ENCODE peak calls at places on chromosomes 4 and X, in six cellular contexts. One of them, this sample, is unnamed. For H3K36me3, the result is how much of the 10 kb centered on the place peaks cover.

GRCh38 chr4:78512357-78512920 is 39.1 kb upstream of the ANXA3 start:
- DNase-seq in HCT116: no peak
- DNase-seq in GM12878: no peak
- DNase-seq in K562: no peak
- DNase-seq in HepG2: peak
- DNase-seq in H1: no peak
- DNase-seq in this sample: no peak

GRCh38 chr4:169945636-169946035 is 80.6 kb downstream of the MFAP3L start:
- DNase-seq in HCT116: no peak
- DNase-seq in GM12878: no peak
- DNase-seq in K562: no peak
- DNase-seq in HepG2: no peak
- DNase-seq in H1: no peak
- DNase-seq in this sample: no peak

GRCh38 chrX:110853610-110854009 is 58.0 kb upstream of the CHRDL1 start:
- DNase-seq in HCT116: no peak
- DNase-seq in GM12878: no peak
- DNase-seq in K562: peak
- DNase-seq in HepG2: no peak
- DNase-seq in H1: no peak
- DNase-seq in this sample: no peak

GRCh38 chrX:49106930-49107329 is 16.6 kb downstream of the GPKOW start:
- DNase-seq in HCT116: no peak
- DNase-seq in GM12878: no peak
- DNase-seq in K562: peak
- DNase-seq in HepG2: peak
- DNase-seq in H1: no peak
- DNase-seq in this sample: no peak

GRCh38 chrX:37315511-37316248 is 33.5 kb upstream of the PRRG1 start:
- DNase-seq in HCT116: no peak
- DNase-seq in GM12878: no peak
- DNase-seq in K562: no peak
- DNase-seq in HepG2: peak
- DNase-seq in H1: no peak
- DNase-seq in this sample: no peak

GRCh38 chr4:47839259-47839658 is 1.4 kb upstream of the CORIN start:
- DNase-seq in HCT116: no peak
- DNase-seq in GM12878: peak
- DNase-seq in K562: no peak
- DNase-seq in HepG2: no peak
- DNase-seq in H1: no peak
- DNase-seq in this sample: no peak

GRCh38 chrX:135185795-135186443 is 14.7 kb upstream of the CT55 start:
- DNase-seq in HCT116: peak
- DNase-seq in GM12878: peak
- DNase-seq in K562: peak
- DNase-seq in HepG2: peak
- DNase-seq in H1: peak
- DNase-seq in this sample: peak

GRCh38 chrX:110320588-110320987 is 2.7 kb upstream of the AMMECR1 start:
- DNase-seq in HCT116: no peak
- DNase-seq in GM12878: no peak
- DNase-seq in K562: no peak
- DNase-seq in HepG2: no peak
- DNase-seq in H1: no peak
- DNase-seq in this sample: no peak

GRCh38 chrX:39238017-39238416 is 436.8 kb downstream of the MID1IP1 start:
- DNase-seq in HCT116: no peak
- DNase-seq in GM12878: no peak
- DNase-seq in K562: no peak
- DNase-seq in HepG2: no peak
- DNase-seq in H1: no peak
- DNase-seq in this sample: no peak

GRCh38 chrX:132716006-132716405 is 227.2 kb upstream of the MBNL3 start:
- DNase-seq in HCT116: no peak
- DNase-seq in GM12878: no peak
- DNase-seq in K562: peak
- DNase-seq in HepG2: no peak
- DNase-seq in H1: no peak
- DNase-seq in this sample: no peak

GRCh38 chr4:179625391-179625790 is 2183.2 kb upstream of the AGA start:
- DNase-seq in HCT116: no peak
- DNase-seq in GM12878: no peak
- DNase-seq in K562: no peak
- DNase-seq in HepG2: no peak
- DNase-seq in H1: no peak
- DNase-seq in this sample: no peak

GRCh38 chrX:67692246-67692645 is 148.4 kb downstream of the AR start:
- DNase-seq in HCT116: no peak
- DNase-seq in GM12878: no peak
- DNase-seq in K562: no peak
- DNase-seq in HepG2: no peak
- DNase-seq in H1: no peak
- DNase-seq in this sample: no peak

GRCh38 chr4:56630876-56631666 is 50.0 kb downstream of the HOPX start:
- DNase-seq in HCT116: no peak
- DNase-seq in GM12878: no peak
- DNase-seq in K562: no peak
- DNase-seq in HepG2: no peak
- DNase-seq in H1: no peak
- DNase-seq in this sample: no peak

GRCh38 chr4:7973545-7973981 is 33.9 kb upstream of the AFAP1 start:
- DNase-seq in HCT116: no peak
- DNase-seq in GM12878: no peak
- DNase-seq in K562: no peak
- DNase-seq in HepG2: no peak
- DNase-seq in H1: no peak
- DNase-seq in this sample: no peak

GRCh38 chr4:81758865-81759264 is 287.2 kb upstream of the RASGEF1B start:
- DNase-seq in HCT116: no peak
- DNase-seq in GM12878: no peak
- DNase-seq in K562: no peak
- DNase-seq in HepG2: no peak
- DNase-seq in H1: no peak
- DNase-seq in this sample: no peak

GRCh38 chr4:118177121-118177520 is 142.8 kb downstream of the NDST3 start:
- DNase-seq in HCT116: no peak
- DNase-seq in GM12878: no peak
- DNase-seq in K562: no peak
- DNase-seq in HepG2: no peak
- DNase-seq in H1: no peak
- DNase-seq in this sample: no peak

GRCh38 chrX:111467896-111468295 is 43.5 kb upstream of the SERTM2 start:
- DNase-seq in HCT116: no peak
- DNase-seq in GM12878: no peak
- DNase-seq in K562: no peak
- DNase-seq in HepG2: no peak
- DNase-seq in H1: no peak
- DNase-seq in this sample: no peak

GRCh38 chrX:129529685-129530281 is 6.5 kb upstream of the SMARCA1 start:
- DNase-seq in HCT116: no peak
- DNase-seq in GM12878: no peak
- DNase-seq in K562: no peak
- DNase-seq in HepG2: no peak
- DNase-seq in H1: no peak
- DNase-seq in this sample: no peak

GRCh38 chr4:106909776-106910175 is 126.3 kb downstream of the DKK2 start:
- DNase-seq in HCT116: no peak
- DNase-seq in GM12878: no peak
- DNase-seq in K562: no peak
- DNase-seq in HepG2: no peak
- DNase-seq in H1: no peak
- DNase-seq in this sample: no peak

DNA sequence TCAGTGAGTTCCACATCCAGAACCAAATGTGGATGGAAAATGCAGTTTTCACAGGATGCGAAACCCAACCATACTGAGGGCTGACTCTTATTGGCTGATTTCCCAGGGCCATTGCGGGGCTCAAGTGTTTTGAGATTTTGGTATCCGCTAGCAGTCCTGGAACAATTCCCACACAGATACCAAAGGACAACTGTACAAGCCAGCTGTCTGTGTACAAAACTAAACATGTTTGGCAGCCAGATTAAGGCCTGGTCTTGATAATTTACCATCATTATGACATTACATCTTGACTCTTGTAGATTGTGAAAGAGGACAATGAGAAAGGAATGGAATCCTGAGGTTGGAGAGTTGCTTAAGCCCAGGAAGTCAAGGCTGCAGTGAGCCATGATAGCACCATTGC is 121.9 kb downstream of the DKK2 start:
- DNase-seq in HCT116: no peak
- DNase-seq in GM12878: no peak
- DNase-seq in K562: no peak
- DNase-seq in HepG2: no peak
- DNase-seq in H1: no peak
- DNase-seq in this sample: no peak
- TF ChIP-seq ZNF274 in HCT116: no peak
- TF ChIP-seq ZNF274 in GM12878: no peak
- TF ChIP-seq ZNF274 in K562: no peak
- TF ChIP-seq ZNF274 in HepG2: no peak
- TF ChIP-seq ZNF274 in H1: no peak
- TF ChIP-seq ZNF274 in this sample: no peak

DNA sequence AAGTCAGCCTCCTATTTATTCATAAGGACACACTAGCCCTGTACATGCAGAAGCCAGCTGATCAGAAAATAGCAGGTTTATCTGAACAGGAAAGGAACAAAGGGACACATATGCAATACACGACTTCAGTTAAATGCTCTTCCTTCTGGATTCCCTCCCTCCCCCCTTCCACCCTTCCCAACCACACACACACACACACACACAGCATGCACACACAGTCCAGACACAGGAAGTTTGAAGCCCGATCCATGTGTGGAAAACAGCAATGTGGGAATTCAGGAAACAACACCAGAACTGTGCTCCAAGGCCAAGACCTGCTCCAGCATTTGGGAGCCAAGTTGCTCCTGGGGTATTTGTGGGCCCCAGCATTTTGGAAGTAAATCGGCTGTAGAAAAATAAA is 5.5 kb upstream of the AMOT start:
- DNase-seq in HCT116: no peak
- DNase-seq in GM12878: no peak
- DNase-seq in K562: no peak
- DNase-seq in HepG2: no peak
- DNase-seq in H1: no peak
- DNase-seq in this sample: no peak
- H3K36me3 ChIP-seq in HCT116: under half
- H3K36me3 ChIP-seq in GM12878: under half
- H3K36me3 ChIP-seq in K562: under half
- H3K36me3 ChIP-seq in HepG2: under half
- H3K36me3 ChIP-seq in H1: under half
- H3K36me3 ChIP-seq in this sample: under half

GRCh38 chr4:174505892-174506291 is 16.4 kb downstream of the HPGD start:
- DNase-seq in HCT116: no peak
- DNase-seq in GM12878: no peak
- DNase-seq in K562: no peak
- DNase-seq in HepG2: no peak
- DNase-seq in H1: no peak
- DNase-seq in this sample: no peak
- TF ChIP-seq YY1 in HCT116: no peak
- TF ChIP-seq YY1 in GM12878: no peak
- TF ChIP-seq YY1 in K562: no peak
- TF ChIP-seq YY1 in HepG2: no peak
- TF ChIP-seq YY1 in H1: no peak
- TF ChIP-seq YY1 in this sample: no peak

GRCh38 chr4:15515106-15515505 is 45.4 kb downstream of the CC2D2A start:
- DNase-seq in HCT116: no peak
- DNase-seq in GM12878: no peak
- DNase-seq in K562: no peak
- DNase-seq in HepG2: no peak
- DNase-seq in H1: no peak
- DNase-seq in this sample: no peak
- TF ChIP-seq ZNF274 in HCT116: no peak
- TF ChIP-seq ZNF274 in GM12878: no peak
- TF ChIP-seq ZNF274 in K562: no peak
- TF ChIP-seq ZNF274 in HepG2: no peak
- TF ChIP-seq ZNF274 in H1: no peak
- TF ChIP-seq ZNF274 in this sample: no peak